ENCODE peak calls at places on chromosomes 3 and 15, in six cellular contexts. E is GM13977, N is lower lobe of right lung, F is astrocyte of the spinal cord, R is cardiac fibroblast, P is nephron progenitor cell. X is an unnamed sample.

GRCh38 chr3:164498917-164499316 is 579.4 kb downstream of the SI start:
- DNase-seq in E (no peak), N (no peak), F (no peak), R (no peak), P (no peak), X (no peak)

GRCh38 chr3:113769551-113769950 is 22.7 kb downstream of the ATP6V1A start:
- DNase-seq in E (peak), N (no peak), F (peak), R (peak), P (no peak), X (no peak)

GRCh38 chr3:138113309-138113708 is 2.1 kb downstream of the DZIP1L start:
- DNase-seq in E (no peak), N (no peak), F (peak), R (no peak), P (no peak), X (no peak)

GRCh38 chr3:14391033-14391432 is 11.4 kb upstream of the SLC6A6 start:
- DNase-seq in E (no peak), N (no peak), F (peak), R (peak), P (no peak), X (no peak)

GRCh38 chr3:196726788-196727675 is 12.6 kb upstream of the PAK2 start:
- DNase-seq in E (no peak), N (no peak), F (peak), R (peak), P (no peak), X (no peak)

GRCh38 chr15:66284276-66284675 is 9.1 kb upstream of the DIS3L start:
- DNase-seq in E (no peak), N (no peak), F (no peak), R (no peak), P (no peak), X (no peak)

GRCh38 chr3:190862209-190863118 is at the start of gene GMNC:
- DNase-seq in E (peak), N (peak), F (peak), R (peak), P (peak), X (peak)

GRCh38 chr15:22904736-22905135 is 66.3 kb downstream of the NIPA2 start:
- DNase-seq in E (no peak), N (no peak), F (peak), R (no peak), P (no peak), X (no peak)

GRCh38 chr15:65766422-65767263 is 25.4 kb downstream of the DENND4A start:
- DNase-seq in E (no peak), N (no peak), F (no peak), R (peak), P (no peak), X (no peak)

GRCh38 chr15:88621789-88622604 is 857 bp downstream of the AEN start:
- DNase-seq in E (peak), N (no peak), F (peak), R (peak), P (no peak), X (no peak)

GRCh38 chr3:154243353-154243752 is 80.9 kb downstream of the DHX36 start:
- DNase-seq in E (no peak), N (no peak), F (peak), R (peak), P (no peak), X (no peak)

GRCh38 chr15:101169457-101170071 is 82.3 kb downstream of the CHSY1 start:
- DNase-seq in E (no peak), N (no peak), F (peak), R (peak), P (no peak), X (no peak)

GRCh38 chr3:176376531-176376930 is 820.8 kb downstream of the TBL1XR1 start:
- DNase-seq in E (no peak), N (no peak), F (no peak), R (no peak), P (no peak), X (no peak)

GRCh38 chr3:69855436-69856162 is 116.3 kb downstream of the MITF start:
- DNase-seq in E (no peak), N (no peak), F (peak), R (peak), P (no peak), X (no peak)
- TF ChIP-seq CTCF in E (no peak), N (peak), F (peak), R (peak), P (peak), X (peak)

DNA sequence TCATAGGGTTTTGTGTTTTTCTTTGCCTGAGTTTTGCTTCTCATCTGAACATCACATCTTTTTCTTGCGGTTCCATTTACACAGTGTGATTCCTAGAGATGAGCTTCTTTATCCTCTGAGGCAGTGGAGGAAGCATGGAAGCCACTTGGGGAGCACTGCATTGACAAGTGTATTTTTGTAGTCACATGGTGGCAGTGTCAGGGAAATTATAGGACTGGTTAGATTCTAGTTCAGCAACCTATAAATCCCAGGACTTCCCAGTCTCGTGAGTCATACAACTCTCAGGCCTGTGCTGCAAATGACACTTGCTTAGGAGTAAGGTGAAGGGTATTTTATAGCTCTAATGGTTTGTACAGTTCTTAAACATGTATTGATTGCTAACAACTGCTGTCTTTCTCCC is 58.4 kb downstream of the RBM6 start:
- DNase-seq in E (no peak), N (no peak), F (peak), R (peak), P (no peak), X (no peak)
- TF ChIP-seq CTCF in E (no peak), N (no peak), F (no peak), R (no peak), P (no peak), X (no peak)

GRCh38 chr3:129897026-129897425 is 3.5 kb upstream of the TMCC1 start:
- DNase-seq in E (no peak), N (no peak), F (no peak), R (no peak), P (no peak), X (no peak)

GRCh38 chr3:129892486-129892856 is 1.0 kb downstream of the TMCC1 start:
- DNase-seq in E (no peak), N (no peak), F (no peak), R (no peak), P (no peak), X (no peak)

GRCh38 chr3:129892857-129893615 is 475 bp downstream of the TMCC1 start:
- DNase-seq in E (peak), N (peak), F (no peak), R (peak), P (peak), X (peak)

GRCh38 chr3:129890891-129891290 is 2.6 kb downstream of the TMCC1 start:
- DNase-seq in E (no peak), N (no peak), F (no peak), R (no peak), P (no peak), X (no peak)

DNA sequence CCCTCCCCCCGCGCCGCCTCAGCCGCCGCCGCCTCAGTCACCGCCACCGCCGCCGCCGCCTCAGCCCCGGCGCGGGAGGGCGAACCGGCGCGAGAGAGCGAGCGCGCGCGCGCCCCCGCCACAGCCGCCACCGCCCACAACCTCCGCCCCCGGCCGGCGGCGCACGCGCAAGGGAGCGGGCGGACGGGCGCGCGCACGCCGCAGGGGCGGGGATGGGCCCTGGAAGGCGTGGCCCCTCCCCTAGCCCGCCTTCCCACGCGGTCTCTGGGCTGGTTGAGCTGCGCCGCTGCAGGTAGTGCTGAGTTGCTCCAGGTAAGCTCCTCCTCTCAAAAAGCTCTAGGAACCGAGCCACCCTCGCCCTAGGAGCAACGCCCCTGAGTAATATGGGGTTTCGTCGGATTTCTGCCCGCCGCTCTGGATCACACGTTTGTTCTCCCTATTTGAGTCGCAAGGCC is at the start of gene TMCC1:
- DNase-seq in E (peak), N (peak), F (peak), R (peak), P (peak), X (peak)
- TF ChIP-seq CTCF in E (no peak), N (no peak), F (no peak), R (no peak), P (no peak), X (no peak)

GRCh38 chr3:98875535-98875934 is 26.0 kb downstream of the DCBLD2 start:
- DNase-seq in E (no peak), N (no peak), F (no peak), R (peak), P (no peak), X (no peak)

GRCh38 chr3:98874602-98875249 is 26.8 kb downstream of the DCBLD2 start:
- DNase-seq in E (no peak), N (no peak), F (no peak), R (no peak), P (no peak), X (no peak)

DNA sequence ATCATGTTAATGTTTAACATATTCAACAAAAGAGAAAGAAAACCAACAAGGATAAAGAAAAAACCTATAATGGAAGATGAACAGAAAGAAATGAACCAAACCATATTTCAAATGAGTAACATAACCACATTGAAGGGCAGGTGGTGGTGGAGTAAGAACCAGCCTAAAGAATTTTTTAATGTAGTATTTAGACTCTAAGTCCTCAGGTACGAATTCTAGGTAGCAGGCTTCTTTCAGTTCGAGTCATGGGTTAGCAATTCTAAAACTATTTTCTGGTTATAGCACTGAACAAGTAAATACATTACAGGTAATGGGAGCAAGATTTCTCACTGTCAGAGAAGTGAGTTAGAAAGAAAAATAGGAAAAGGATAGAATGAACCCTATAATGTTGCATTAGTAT is 24.4 kb downstream of the DCBLD2 start:
- DNase-seq in E (no peak), N (no peak), F (no peak), R (no peak), P (no peak), X (no peak)
- TF ChIP-seq CTCF in E (no peak), N (no peak), F (no peak), R (no peak), P (no peak), X (no peak)

GRCh38 chr3:59812778-59813558 is 763.1 kb upstream of the CFAP20DC start:
- DNase-seq in E (no peak), N (no peak), F (no peak), R (peak), P (no peak), X (no peak)

GRCh38 chr3:59809016-59809415 is 759.2 kb upstream of the CFAP20DC start:
- DNase-seq in E (no peak), N (no peak), F (peak), R (peak), P (no peak), X (no peak)

GRCh38 chr3:59808431-59808830 is 758.6 kb upstream of the CFAP20DC start:
- DNase-seq in E (no peak), N (no peak), F (no peak), R (no peak), P (no peak), X (no peak)

GRCh38 chr3:59812188-59812587 is 762.4 kb upstream of the CFAP20DC start:
- DNase-seq in E (no peak), N (no peak), F (no peak), R (no peak), P (no peak), X (no peak)

DNA sequence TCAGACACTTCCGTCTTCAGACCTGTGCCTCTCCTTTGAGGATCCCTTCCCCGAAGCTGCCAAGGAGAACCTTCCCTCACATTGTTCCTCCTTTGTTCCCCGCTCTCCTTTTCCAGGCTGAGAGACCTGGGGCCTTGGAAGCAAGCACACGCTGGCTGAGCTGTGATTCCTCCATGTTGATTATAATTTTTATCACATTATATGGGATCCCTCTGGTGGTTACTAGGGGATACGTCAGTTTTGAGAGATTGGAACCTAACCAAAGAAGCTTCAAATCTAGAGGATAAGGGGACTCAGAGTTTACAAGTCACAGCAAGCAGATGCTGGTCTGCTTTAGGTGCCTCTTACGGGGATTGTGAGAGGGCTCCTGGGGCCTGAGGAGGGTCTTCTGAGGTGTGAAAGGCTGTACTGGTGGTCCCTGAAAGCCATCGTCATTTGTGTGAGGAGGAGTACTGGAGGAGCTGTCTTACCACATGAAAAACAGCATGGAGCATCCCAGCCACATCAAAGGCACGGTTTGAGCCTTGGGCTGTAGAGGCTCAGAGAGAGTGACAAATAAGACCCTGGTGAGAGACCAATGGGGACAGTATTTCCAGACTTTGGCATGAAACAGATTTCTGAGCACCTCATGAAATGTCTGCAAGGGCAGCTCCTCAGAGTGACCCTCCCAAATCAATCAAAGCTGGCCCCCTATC is 760.1 kb upstream of the CFAP20DC start:
- DNase-seq in E (peak), N (no peak), F (peak), R (peak), P (no peak), X (no peak)
- TF ChIP-seq CTCF in E (no peak), N (peak), F (peak), R (peak), P (no peak), X (peak)

DNA sequence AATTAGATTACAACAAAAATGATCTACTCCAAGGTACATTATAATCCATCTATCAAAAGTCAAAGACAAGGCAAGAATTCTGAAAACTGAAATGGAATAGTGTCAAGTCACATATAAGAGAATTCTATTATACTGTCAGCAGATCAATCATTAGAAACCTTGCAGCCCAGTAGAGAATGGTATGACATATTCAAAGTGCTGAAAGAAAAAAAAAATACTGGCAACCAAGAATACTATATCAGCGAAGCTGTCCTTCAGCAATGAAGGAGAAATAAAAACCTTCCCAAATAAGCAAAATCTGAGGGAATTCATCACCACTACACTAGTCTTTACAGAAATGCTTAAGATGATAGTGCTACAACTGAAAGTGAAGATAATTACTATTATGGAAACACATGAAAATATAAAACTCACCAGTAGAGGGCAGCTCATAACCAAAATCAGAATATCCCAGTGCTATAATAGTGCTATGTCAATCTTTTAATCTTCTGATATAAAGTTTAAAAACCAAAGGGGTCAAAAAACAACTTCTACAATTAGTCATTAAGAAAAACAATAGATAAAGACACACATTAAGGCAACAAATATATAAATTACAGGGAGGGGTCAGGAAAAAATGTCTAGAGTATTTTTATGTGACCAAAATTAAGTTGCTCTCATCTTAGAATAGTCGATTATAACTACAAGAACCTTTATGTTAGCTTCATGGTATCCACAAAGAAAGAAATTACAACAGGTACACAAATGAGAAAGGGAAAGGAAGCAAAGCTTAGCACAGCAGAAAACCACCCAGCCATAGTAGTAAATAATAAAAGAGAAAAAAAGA is 190.7 kb upstream of the CNTN6 start:
- DNase-seq in E (peak), N (no peak), F (peak), R (peak), P (no peak), X (no peak)
- TF ChIP-seq CTCF in E (peak), N (peak), F (peak), R (peak), P (peak), X (peak)

GRCh38 chr3:64145438-64145837 is 79.8 kb downstream of the PRICKLE2 start:
- DNase-seq in E (no peak), N (no peak), F (no peak), R (no peak), P (no peak), X (no peak)
- TF ChIP-seq CTCF in E (no peak), N (no peak), F (no peak), R (no peak), P (no peak), X (no peak)

DNA sequence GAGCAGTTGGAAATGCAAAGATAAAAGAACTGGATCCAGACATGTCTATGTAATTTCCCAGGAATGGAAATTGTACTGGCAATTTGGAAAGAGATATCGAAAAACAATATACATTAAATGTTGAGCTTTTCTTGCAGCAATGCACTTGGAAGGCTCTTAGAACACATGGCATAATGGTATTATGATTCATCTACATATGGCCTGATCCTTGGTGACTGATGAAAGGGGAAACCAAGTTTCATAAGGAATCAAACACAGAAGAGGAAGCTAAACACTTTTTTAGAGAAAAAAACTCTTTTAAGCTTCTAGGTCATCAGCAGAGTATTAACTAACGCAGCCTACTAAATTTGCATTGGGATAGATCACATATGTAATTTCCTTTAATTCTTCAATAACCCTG is 12.4 kb upstream of the GREM1 start:
- DNase-seq in E (no peak), N (no peak), F (no peak), R (peak), P (no peak), X (no peak)
- TF ChIP-seq CTCF in E (no peak), N (no peak), F (no peak), R (no peak), P (no peak), X (no peak)

GRCh38 chr15:80512729-80513670 is 108.8 kb downstream of the ARNT2 start:
- DNase-seq in E (no peak), N (no peak), F (peak), R (peak), P (no peak), X (no peak)
- TF ChIP-seq CTCF in E (no peak), N (no peak), F (peak), R (no peak), P (no peak), X (no peak)